ENCODE peak calls at places on chromosome 3, in nine cellular contexts. D is NCI-H1105; P is stimulated activated CD4-positive, alpha-beta T cell treated with anti-CD3 and anti-CD28 coated beads, Interleukin-2, amount 100 ng/mL, for 48 hours; E is T-cell; N is coronary artery; O is neural progenitor cell; Y is NCI-H1092 treated with DMSO at 0.1 percent for 48 hours; W is AG08395; G is NCI-H510A treated with DMSO at 0.1 percent for 48 hours. J is an unnamed sample.

GRCh38 chr3:188113761-188114160 is 40.2 kb upstream of the LPP start:
- DNase-seq in D (no peak), P (no peak), E (no peak), N (no peak), O (no peak), Y (no peak), W (no peak), G (no peak), J (no peak)

GRCh38 chr3:72892081-72892763 is 4.4 kb downstream of the GXYLT2 start:
- DNase-seq in D (no peak), P (no peak), E (no peak), N (no peak), O (no peak), Y (peak), W (peak), G (no peak), J (no peak)

GRCh38 chr3:170259853-170260386 is 37.7 kb downstream of the PRKCI start:
- DNase-seq in D (no peak), P (no peak), E (no peak), N (no peak), O (no peak), Y (no peak), W (no peak), G (no peak), J (no peak)

GRCh38 chr3:160667452-160667851 is 9.5 kb upstream of the ARL14 start:
- DNase-seq in D (no peak), P (no peak), E (no peak), N (no peak), O (no peak), Y (no peak), W (peak), G (no peak), J (no peak)

GRCh38 chr3:43190682-43191081 is 84.8 kb upstream of the POMGNT2 start:
- DNase-seq in D (no peak), P (no peak), E (no peak), N (no peak), O (no peak), Y (no peak), W (peak), G (no peak), J (no peak)

GRCh38 chr3:55413236-55413635 is 73.9 kb downstream of the WNT5A start:
- DNase-seq in D (no peak), P (no peak), E (no peak), N (no peak), O (no peak), Y (no peak), W (no peak), G (no peak), J (no peak)

GRCh38 chr3:64650096-64650622 is 37.6 kb downstream of the ADAMTS9 start:
- DNase-seq in D (no peak), P (no peak), E (no peak), N (no peak), O (no peak), Y (no peak), W (no peak), G (peak), J (no peak)

GRCh38 chr3:73546961-73547360 is 77.8 kb downstream of the PDZRN3 start:
- DNase-seq in D (no peak), P (no peak), E (no peak), N (no peak), O (no peak), Y (no peak), W (peak), G (no peak), J (no peak)

GRCh38 chr3:134366928-134367352 is 7.3 kb downstream of the AMOTL2 start:
- DNase-seq in D (no peak), P (no peak), E (no peak), N (peak), O (no peak), Y (no peak), W (no peak), G (no peak), J (no peak)

GRCh38 chr3:120816728-120817127 is 74.2 kb downstream of the GTF2E1 start:
- DNase-seq in D (no peak), P (no peak), E (no peak), N (no peak), O (no peak), Y (no peak), W (no peak), G (no peak), J (no peak)

GRCh38 chr3:115671761-115672455 is 48.6 kb downstream of the GAP43 start:
- DNase-seq in D (no peak), P (no peak), E (no peak), N (no peak), O (no peak), Y (no peak), W (no peak), G (no peak), J (no peak)

GRCh38 chr3:177468816-177469590 is 271.7 kb upstream of the TBL1XR1 start:
- DNase-seq in D (no peak), P (no peak), E (no peak), N (no peak), O (no peak), Y (no peak), W (peak), G (no peak), J (no peak)

GRCh38 chr3:56928379-56929068 is 126.8 kb upstream of the ARHGEF3 start:
- DNase-seq in D (no peak), P (no peak), E (peak), N (no peak), O (peak), Y (no peak), W (peak), G (no peak), J (peak)

GRCh38 chr3:66376568-66376967 is 124.3 kb downstream of the LRIG1 start:
- DNase-seq in D (no peak), P (no peak), E (no peak), N (no peak), O (no peak), Y (no peak), W (no peak), G (no peak), J (no peak)

GRCh38 chr3:136954246-136954645 is 3.5 kb upstream of the IL20RB start:
- DNase-seq in D (no peak), P (no peak), E (no peak), N (no peak), O (no peak), Y (no peak), W (no peak), G (no peak), J (no peak)

GRCh38 chr3:164418426-164418825 is 659.9 kb downstream of the SI start:
- DNase-seq in D (peak), P (no peak), E (no peak), N (no peak), O (no peak), Y (peak), W (no peak), G (peak), J (peak)

GRCh38 chr3:168803536-168803935 is 707.8 kb upstream of the GOLIM4 start:
- DNase-seq in D (no peak), P (no peak), E (no peak), N (no peak), O (no peak), Y (no peak), W (no peak), G (no peak), J (no peak)

GRCh38 chr3:10396083-10396482 is 75.2 kb upstream of the SEC13 start:
- DNase-seq in D (no peak), P (no peak), E (no peak), N (no peak), O (no peak), Y (no peak), W (no peak), G (no peak), J (no peak)

GRCh38 chr3:163033652-163034051 is 1537.0 kb downstream of the OTOL1 start:
- DNase-seq in D (no peak), P (no peak), E (no peak), N (no peak), O (no peak), Y (no peak), W (no peak), G (no peak), J (no peak)

GRCh38 chr3:133572158-133573053 is 1.1 kb upstream of the CDV3 start:
- DNase-seq in D (no peak), P (no peak), E (no peak), N (no peak), O (no peak), Y (no peak), W (no peak), G (no peak), J (no peak)

GRCh38 chr3:136142592-136142991 is 53.5 kb downstream of the MSL2 start:
- DNase-seq in D (no peak), P (no peak), E (no peak), N (no peak), O (no peak), Y (peak), W (peak), G (peak), J (peak)

GRCh38 chr3:61600195-61600594 is 38.8 kb downstream of the PTPRG start:
- DNase-seq in D (no peak), P (no peak), E (no peak), N (no peak), O (no peak), Y (no peak), W (no peak), G (no peak), J (no peak)

GRCh38 chr3:105834768-105835167 is 34.0 kb downstream of the CBLB start:
- DNase-seq in D (no peak), P (no peak), E (no peak), N (no peak), O (no peak), Y (no peak), W (no peak), G (no peak), J (no peak)

GRCh38 chr3:64190517-64191515 is 34.5 kb downstream of the PRICKLE2 start:
- DNase-seq in D (no peak), P (no peak), E (no peak), N (no peak), O (no peak), Y (no peak), W (peak), G (no peak), J (peak)

GRCh38 chr3:143375698-143376097 is 256.1 kb downstream of the CHST2 start:
- DNase-seq in D (no peak), P (no peak), E (no peak), N (no peak), O (no peak), Y (no peak), W (no peak), G (no peak), J (no peak)

GRCh38 chr3:105473521-105474223 is 107.0 kb downstream of the ALCAM start:
- DNase-seq in D (no peak), P (no peak), E (no peak), N (no peak), O (peak), Y (no peak), W (peak), G (no peak), J (no peak)

GRCh38 chr3:72052841-72053409 is 268.0 kb upstream of the PROK2 start:
- DNase-seq in D (no peak), P (no peak), E (no peak), N (no peak), O (no peak), Y (no peak), W (no peak), G (no peak), J (no peak)

J was measured in NCI-H524.